ENCODE peak calls at places on chromosome 1, in ten cellular contexts. E is breast epithelium, A is skeletal muscle cell, S is lower leg skin, J is transverse colon, H is right atrium auricular region, W is upper lobe of right lung, T is tibial artery, Y is body of pancreas, B is keratinocyte. X is an unnamed sample.
A peak's percentile ranks its signal among the peaks of the same experiment; 100 is the strongest.

GRCh38 chr1:53651356-53651755 is 87.6 kb downstream of the GLIS1 start:
- DNase-seq in S (no peak), Y (no peak), A (no peak), W (peak; percentile 31), E (no peak), J (no peak), B (no peak), T (no peak), H (no peak), X (no peak)

GRCh38 chr1:218660678-218661053 is 315.5 kb downstream of the TGFB2 start:
- DNase-seq in S (no peak), W (no peak), H (no peak), A (peak; percentile 61), Y (no peak), E (no peak), J (no peak), T (no peak), B (peak; percentile 59), X (peak; percentile 74)

GRCh38 chr1:67957026-67957425 is 93.4 kb downstream of the DIRAS3 start:
- DNase-seq in H (no peak), E (no peak), Y (no peak), S (peak; percentile 18), T (no peak), A (no peak), B (no peak), J (no peak), W (no peak), X (peak; percentile 76)

GRCh38 chr1:224524679-224525078 is 90.1 kb upstream of the WDR26 start:
- DNase-seq in B (no peak), E (no peak), Y (no peak), W (no peak), S (no peak), H (no peak), T (no peak), A (no peak), J (no peak), X (peak; percentile 78)

GRCh38 chr1:18721776-18722175 is 91.1 kb downstream of the PAX7 start:
- DNase-seq in Y (no peak), W (no peak), T (no peak), H (no peak), J (no peak), A (no peak), S (no peak), B (no peak), E (no peak), X (no peak)

GRCh38 chr1:234987415-234988159 is 141.1 kb downstream of the TOMM20 start:
- DNase-seq in S (peak; percentile 85), H (peak; percentile 95), A (peak; percentile 72), J (peak; percentile 68), Y (peak; percentile 82), B (no peak), W (no peak), T (peak; percentile 85), E (peak; percentile 94), X (peak; percentile 81)

GRCh38 chr1:119947468-119947867 is 51.2 kb upstream of the ADAM30 start:
- DNase-seq in A (peak; percentile 81), H (no peak), B (no peak), J (no peak), S (no peak), T (no peak), Y (no peak), W (no peak), E (no peak), X (peak; percentile 91)

GRCh38 chr1:50368179-50369007 is 54.9 kb downstream of the DMRTA2 start:
- DNase-seq in T (no peak), S (no peak), E (no peak), H (no peak), W (no peak), Y (peak; percentile 53), J (peak; percentile 35), A (no peak), B (no peak), X (peak; percentile 52)

GRCh38 chr1:75079535-75080290 is 54.5 kb upstream of the LHX8 start:
- DNase-seq in A (no peak), J (no peak), T (no peak), S (no peak), E (no peak), Y (no peak), B (no peak), W (no peak), H (no peak), X (no peak)

GRCh38 chr1:101107496-101108115 is 82.0 kb upstream of the DPH5 start:
- DNase-seq in J (no peak), W (no peak), H (no peak), B (no peak), Y (no peak), A (no peak), E (no peak), T (no peak), S (no peak), X (no peak)

GRCh38 chr1:223240122-223240521 is 97.1 kb upstream of the TLR5 start:
- DNase-seq in B (no peak), Y (no peak), T (no peak), A (no peak), S (no peak), E (no peak), W (no peak), J (no peak), H (no peak), X (no peak)

GRCh38 chr1:12404918-12405317 is 175.1 kb downstream of the VPS13D start:
- DNase-seq in S (no peak), A (no peak), Y (peak; percentile 17), B (no peak), H (no peak), W (no peak), T (no peak), E (no peak), J (no peak), X (no peak)

GRCh38 chr1:12402844-12403243 is 173.0 kb downstream of the VPS13D start:
- DNase-seq in H (no peak), W (no peak), Y (no peak), S (no peak), B (no peak), A (no peak), E (no peak), T (no peak), J (no peak), X (no peak)

GRCh38 chr1:12405325-12406217 is 175.7 kb downstream of the VPS13D start:
- DNase-seq in W (no peak), E (peak; percentile 30), J (peak; percentile 64), H (peak; percentile 60), T (peak; percentile 71), A (no peak), Y (peak; percentile 44), S (no peak), B (no peak), X (peak; percentile 46)

GRCh38 chr1:12400030-12400693 is 170.3 kb downstream of the VPS13D start:
- DNase-seq in B (no peak), H (no peak), A (no peak), E (no peak), Y (peak; percentile 19), T (no peak), S (no peak), W (no peak), J (no peak), X (no peak)

DNA sequence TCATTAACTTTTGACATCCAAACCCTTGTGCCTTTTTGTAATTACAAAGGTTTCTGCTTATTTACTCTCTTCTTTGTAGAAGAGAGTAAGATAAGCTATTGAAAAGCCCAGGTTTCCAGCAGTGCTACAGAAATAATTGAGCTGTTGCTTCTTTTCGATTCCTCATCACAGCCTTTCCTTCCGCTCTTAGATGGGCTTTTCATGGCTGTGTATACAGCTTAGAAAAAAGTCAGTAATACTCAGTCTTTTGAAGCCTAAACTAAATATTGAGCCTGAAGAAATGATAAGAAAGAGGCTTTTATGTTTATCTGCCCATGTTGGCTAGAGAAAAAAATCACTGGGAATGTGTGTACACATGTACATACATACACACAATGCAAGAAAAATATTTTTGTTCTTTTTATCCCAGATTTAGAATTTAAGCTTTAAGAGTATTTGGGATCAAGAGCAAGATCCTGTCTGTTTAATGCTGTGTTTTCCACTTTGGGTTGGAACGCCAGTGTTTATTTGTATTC is 172.4 kb downstream of the VPS13D start:
- DNase-seq in E (no peak), H (no peak), S (no peak), J (no peak), B (no peak), Y (no peak), W (no peak), A (no peak), T (no peak), X (no peak)
- H3K4me3 ChIP-seq in E (no peak overlapping the region), H (no peak overlapping the region), S (no peak overlapping the region), J (no peak overlapping the region), B (no peak overlapping the region), Y (no peak overlapping the region), W (no peak overlapping the region), A (no peak overlapping the region), T (no peak overlapping the region), X (no peak overlapping the region)

DNA sequence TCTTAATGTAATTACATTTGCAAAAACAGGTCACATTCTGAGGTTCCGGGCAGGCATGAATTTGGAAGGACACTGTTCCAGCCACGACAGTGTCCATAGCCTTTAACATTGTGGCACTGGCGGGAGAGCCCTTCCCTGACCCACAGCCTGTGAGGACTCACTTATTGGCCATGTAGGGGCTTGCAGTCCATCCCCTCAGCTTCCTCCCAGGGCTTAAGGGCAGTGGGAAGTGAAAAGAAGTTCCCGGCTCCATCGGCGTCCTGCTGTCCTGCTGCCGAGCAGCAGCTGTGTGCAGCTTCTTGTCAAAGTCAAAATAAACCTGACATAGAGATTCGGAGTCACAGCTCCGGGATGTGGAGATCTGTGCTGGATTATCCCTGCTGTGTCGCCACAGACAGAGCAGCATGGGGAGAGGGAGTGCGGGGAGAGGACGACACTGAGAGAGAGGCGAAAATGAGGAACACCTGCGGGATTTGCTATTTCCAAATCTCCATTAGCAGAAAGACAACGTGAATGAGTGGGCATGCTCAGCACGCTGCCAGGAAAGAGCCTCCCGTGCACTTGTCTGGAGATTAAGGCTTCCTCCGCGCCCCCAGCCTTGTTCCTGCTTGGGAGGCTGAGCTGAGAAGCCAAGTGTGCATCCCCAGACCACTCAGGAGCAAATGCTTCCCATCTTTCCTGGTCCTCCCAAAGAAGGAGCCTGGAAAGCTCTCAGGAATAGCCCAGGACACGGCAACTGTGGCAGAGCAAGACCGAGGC is 260.3 kb downstream of the ASTN1 start:
- DNase-seq in Y (no peak), E (no peak), B (no peak), H (no peak), S (no peak), A (no peak), T (no peak), J (no peak), W (no peak), X (no peak)
- H3K4me3 ChIP-seq in Y (no peak overlapping the region), E (no peak overlapping the region), B (no peak overlapping the region), H (no peak overlapping the region), S (no peak overlapping the region), A (no peak overlapping the region), T (no peak overlapping the region), J (no peak overlapping the region), W (no peak overlapping the region), X (no peak overlapping the region)

GRCh38 chr1:167344112-167344511 is 123.4 kb downstream of the POU2F1 start:
- DNase-seq in S (no peak), T (no peak), Y (no peak), H (no peak), B (no peak), J (no peak), W (no peak), A (peak; percentile 16), E (no peak), X (peak; percentile 56)
- H3K4me3 ChIP-seq in S (no peak overlapping the region), T (no peak overlapping the region), Y (no peak overlapping the region), H (no peak overlapping the region), B (no peak overlapping the region), J (no peak overlapping the region), W (no peak overlapping the region), A (no peak overlapping the region), E (no peak overlapping the region), X (no peak overlapping the region)

DNA sequence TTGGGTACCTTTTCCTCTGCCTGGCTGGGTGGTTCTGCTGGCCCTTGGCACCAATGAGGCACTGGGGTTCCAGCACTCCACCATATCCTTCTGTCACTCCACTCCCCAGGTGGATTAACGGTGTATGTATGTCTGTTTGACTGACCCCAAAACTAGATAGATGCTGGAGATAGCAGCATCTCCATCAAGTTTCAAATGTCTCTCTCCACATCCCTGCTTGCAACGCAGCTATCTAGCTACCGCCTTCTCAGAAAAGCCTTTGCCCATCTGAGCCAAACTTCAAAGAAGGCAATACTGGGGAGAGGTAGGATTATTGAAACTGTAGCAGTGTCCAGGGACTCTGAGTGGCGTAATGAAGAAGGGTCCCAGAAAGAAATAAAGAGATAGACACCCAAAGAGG is 64.0 kb downstream of the RHBG start:
- DNase-seq in A (no peak), B (no peak), H (no peak), T (no peak), E (no peak), J (no peak), S (no peak), W (no peak), Y (no peak), X (no peak)
- H3K4me3 ChIP-seq in A (no peak overlapping the region), B (no peak overlapping the region), H (no peak overlapping the region), T (no peak overlapping the region), E (no peak overlapping the region), J (no peak overlapping the region), S (no peak overlapping the region), W (no peak overlapping the region), Y (no peak overlapping the region), X (no peak overlapping the region)